ENCODE peak calls at places on chromosomes 16 and 17, in seven cellular contexts. A is fibroblast of pulmonary artery, I is BE2C, U is fibroblast of mammary gland, B is fibroblast of lung, C is A549, S is astrocyte of the spinal cord. K is an unnamed sample.

GRCh38 chr17:8124350-8125195 is 667 bp upstream of the HES7 start:
- DNase-seq in C (no peak), A (no peak), S (no peak), U (no peak), I (no peak), B (peak), K (no peak)

GRCh38 chr16:9115277-9115676 is 23.8 kb downstream of the HAPSTR1 start:
- DNase-seq in I (no peak), A (peak), B (no peak), S (peak), U (no peak), C (no peak), K (peak)

GRCh38 chr17:35799942-35800341 is 4.5 kb upstream of the MMP28 start:
- DNase-seq in S (peak), U (no peak), B (peak), A (peak), I (peak), C (peak), K (peak)

GRCh38 chr17:45311762-45312476 is 4.9 kb downstream of the MAP3K14 start:
- DNase-seq in B (no peak), A (no peak), I (peak), U (no peak), C (peak), S (peak), K (peak)

GRCh38 chr17:48751172-48751571 is 22.6 kb upstream of the HOXB13 start:
- DNase-seq in I (no peak), C (no peak), S (no peak), A (no peak), B (no peak), U (no peak), K (no peak)

GRCh38 chr17:83186226-83186625 is 106.8 kb downstream of the METRNL start:
- DNase-seq in U (no peak), I (no peak), S (no peak), B (no peak), A (no peak), C (no peak), K (no peak)

GRCh38 chr17:74394275-74394950 is 27.1 kb downstream of the GPR142 start:
- DNase-seq in U (no peak), A (no peak), B (no peak), S (no peak), C (no peak), I (no peak), K (no peak)

GRCh38 chr17:6435051-6435450 is at the start of gene AIPL1:
- DNase-seq in A (no peak), S (no peak), C (no peak), U (no peak), I (no peak), B (no peak), K (no peak)

GRCh38 chr16:83917152-83918120 is 18.5 kb downstream of the MLYCD start:
- DNase-seq in B (no peak), A (no peak), S (no peak), U (no peak), C (no peak), I (no peak), K (no peak)

GRCh38 chr17:72684405-72685020 is 408.0 kb downstream of the SLC39A11 start:
- DNase-seq in B (no peak), S (no peak), A (no peak), I (no peak), U (no peak), C (peak), K (no peak)

GRCh38 chr17:45013021-45013997 is 38.1 kb downstream of the DCAKD start:
- DNase-seq in A (no peak), C (no peak), B (peak), S (peak), U (peak), I (no peak), K (no peak)

GRCh38 chr17:44926841-44927525 is 11.7 kb upstream of the GFAP start:
- DNase-seq in B (no peak), I (peak), S (no peak), C (no peak), A (no peak), U (no peak), K (no peak)

GRCh38 chr17:38598536-38598935 is 7.2 kb downstream of the SRCIN1 start:
- DNase-seq in U (peak), C (peak), B (peak), S (peak), I (peak), A (peak), K (peak)

GRCh38 chr16:73147958-73148357 is 100.0 kb upstream of the ZFHX3 start:
- DNase-seq in C (no peak), S (no peak), I (no peak), A (no peak), U (no peak), B (no peak), K (no peak)

GRCh38 chr16:3013491-3013951 is 798 bp downstream of the CLDN9 start:
- DNase-seq in A (no peak), C (no peak), S (no peak), U (no peak), I (no peak), B (no peak), K (no peak)

GRCh38 chr17:79201119-79201518 is 126.5 kb downstream of the ENGASE start:
- DNase-seq in S (no peak), A (no peak), B (no peak), C (no peak), U (no peak), I (no peak), K (no peak)

GRCh38 chr16:3234543-3235541 is at the start of gene ZNF200:
- DNase-seq in U (peak), B (peak), A (peak), S (peak), C (peak), I (peak), K (peak)

GRCh38 chr16:67423634-67424575 is 7.0 kb upstream of the HSD11B2 start:
- DNase-seq in B (no peak), I (no peak), C (no peak), S (no peak), U (no peak), A (no peak), K (no peak)

GRCh38 chr17:42683407-42684031 is 1.2 kb downstream of the CNTNAP1 start:
- DNase-seq in S (peak), I (no peak), C (no peak), A (no peak), U (peak), B (no peak), K (no peak)

GRCh38 chr17:40558651-40559015 is 6.6 kb downstream of the CCR7 start:
- DNase-seq in C (no peak), S (no peak), I (no peak), A (no peak), U (no peak), B (no peak), K (no peak)

GRCh38 chr17:58245428-58246103 is 7.2 kb downstream of the LPO start:
- DNase-seq in B (no peak), U (peak), A (no peak), I (no peak), S (no peak), C (no peak), K (no peak)

GRCh38 chr17:9529033-9529748 is 46.4 kb downstream of the STX8 start:
- DNase-seq in C (peak), B (peak), A (peak), I (no peak), S (peak), U (peak), K (peak)

GRCh38 chr16:569445-570254 is at the start of gene PIGQ:
- DNase-seq in C (peak), U (peak), A (peak), B (peak), S (peak), I (peak), K (no peak)

GRCh38 chr17:14046978-14047377 is 22.3 kb upstream of the COX10 start:
- DNase-seq in A (no peak), U (no peak), C (no peak), S (no peak), B (no peak), I (no peak), K (no peak)

GRCh38 chr17:14044702-14045101 is 24.6 kb upstream of the COX10 start:
- DNase-seq in I (no peak), C (no peak), B (no peak), S (no peak), A (no peak), U (no peak), K (no peak)

GRCh38 chr17:14047591-14047990 is 21.7 kb upstream of the COX10 start:
- DNase-seq in I (no peak), U (no peak), C (no peak), B (no peak), S (no peak), A (no peak), K (no peak)

GRCh38 chr17:14050616-14051015 is 18.7 kb upstream of the COX10 start:
- DNase-seq in B (no peak), A (no peak), U (no peak), I (no peak), S (no peak), C (no peak), K (no peak)

DNA sequence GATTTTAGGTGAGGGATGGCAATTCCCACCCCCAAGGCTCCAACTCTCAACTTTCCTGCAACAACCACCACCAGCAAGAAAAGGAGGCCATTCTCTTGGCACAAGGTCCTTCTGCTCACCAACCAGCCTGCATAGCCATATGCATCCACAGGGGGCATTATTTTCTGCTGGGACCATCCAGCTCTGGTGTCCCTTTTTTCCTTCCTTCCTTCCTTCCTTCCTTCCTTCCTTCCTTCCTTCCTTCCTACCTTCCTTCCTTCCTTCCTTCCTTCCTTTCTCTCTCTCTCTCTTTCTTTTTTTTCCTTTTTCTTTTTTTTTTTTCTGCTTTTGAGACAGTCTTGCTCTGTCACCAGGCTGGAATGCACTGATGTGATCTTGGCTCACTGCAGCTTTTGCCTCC is 21.1 kb upstream of the COX10 start:
- DNase-seq in I (no peak), B (no peak), A (no peak), S (no peak), U (peak), C (peak), K (no peak)
- TF ChIP-seq CTCF in I (peak), B (peak), A (peak), S (peak), U (peak), C (no peak), K (peak)

GRCh38 chr16:85615852-85616607 is 2.9 kb downstream of the GSE1 start:
- DNase-seq in S (peak), U (peak), I (peak), B (peak), C (peak), A (peak), K (peak)

GRCh38 chr16:85618509-85618908 is 5.4 kb downstream of the GSE1 start:
- DNase-seq in U (no peak), C (no peak), A (no peak), I (no peak), B (no peak), S (no peak), K (no peak)

GRCh38 chr16:85615014-85615851 is 2.1 kb downstream of the GSE1 start:
- DNase-seq in C (peak), U (no peak), B (no peak), I (no peak), S (no peak), A (no peak), K (peak)

GRCh38 chr16:85617948-85618347 is 4.8 kb downstream of the GSE1 start:
- DNase-seq in C (no peak), A (no peak), I (no peak), U (no peak), B (no peak), S (no peak), K (peak)

GRCh38 chr16:85616608-85617311 is 3.6 kb downstream of the GSE1 start:
- DNase-seq in B (no peak), A (no peak), I (no peak), C (no peak), S (peak), U (no peak), K (no peak)
- H3K4me3 ChIP-seq in B (no peak), A (no peak), I (peak), C (no peak), S (no peak), U (no peak), K (no peak)

DNA sequence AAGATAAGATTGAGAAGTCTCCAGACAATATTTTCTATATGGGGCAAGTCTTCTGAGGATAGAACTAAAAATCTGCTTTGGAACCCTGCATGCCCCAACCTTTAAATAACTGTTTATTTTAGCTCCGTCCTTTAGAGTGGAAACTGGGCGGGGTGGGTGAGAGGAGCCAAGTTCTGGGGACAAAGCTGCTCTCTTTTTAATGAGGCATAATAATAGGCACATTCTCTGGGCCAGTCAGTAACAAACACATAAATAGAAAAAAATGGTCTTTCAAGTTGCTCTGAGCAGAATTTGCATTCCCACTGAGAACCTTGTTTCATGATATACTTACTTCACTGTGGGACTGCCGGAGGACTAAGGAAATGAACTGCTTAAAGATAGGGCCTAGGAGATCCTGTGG is 51.6 kb downstream of the KNOP1 start:
- DNase-seq in A (no peak), S (no peak), U (no peak), C (no peak), B (no peak), I (no peak), K (no peak)
- TF ChIP-seq CTCF in A (no peak), S (no peak), U (no peak), C (no peak), B (no peak), I (no peak), K (no peak)

GRCh38 chr16:50697881-50698767 is 4.7 kb downstream of the NOD2 start:
- DNase-seq in U (peak), S (peak), B (peak), C (no peak), I (no peak), A (peak), K (peak)
- H3K4me3 ChIP-seq in U (peak), S (peak), B (peak), C (no peak), I (no peak), A (peak), K (no peak)

GRCh38 chr16:56203052-56203451 is 11.8 kb downstream of the GNAO1 start:
- DNase-seq in I (peak), S (peak), U (peak), B (no peak), C (peak), A (no peak), K (peak)
- TF ChIP-seq CTCF in I (peak), S (no peak), U (peak), B (peak), C (no peak), A (peak), K (peak)